ENCODE peak calls at places on chromosome 14, in four cellular contexts. One of them, this sample, is unnamed.

GRCh38 chr14:94227029-94227428 is 52.9 kb downstream of the PPP4R4 start:
- DNase-seq in ELF-1: no peak
- DNase-seq in AML-193: no peak
- DNase-seq in lower leg skin: no peak
- DNase-seq in this sample: no peak

GRCh38 chr14:90788031-90788430 is 28.2 kb downstream of the TTC7B start:
- DNase-seq in ELF-1: no peak
- DNase-seq in AML-193: peak
- DNase-seq in lower leg skin: peak
- DNase-seq in this sample: no peak

GRCh38 chr14:67957925-67958324 is 138.3 kb downstream of the RAD51B start:
- DNase-seq in ELF-1: no peak
- DNase-seq in AML-193: no peak
- DNase-seq in lower leg skin: no peak
- DNase-seq in this sample: no peak

GRCh38 chr14:55481769-55482168 is 41.4 kb upstream of the TBPL2 start:
- DNase-seq in ELF-1: no peak
- DNase-seq in AML-193: no peak
- DNase-seq in lower leg skin: no peak
- DNase-seq in this sample: no peak

GRCh38 chr14:74221741-74222140 is 17.5 kb upstream of the VSX2 start:
- DNase-seq in ELF-1: no peak
- DNase-seq in AML-193: no peak
- DNase-seq in lower leg skin: no peak
- DNase-seq in this sample: no peak

GRCh38 chr14:29262979-29263378 is 496.4 kb downstream of the FOXG1 start:
- DNase-seq in ELF-1: no peak
- DNase-seq in AML-193: no peak
- DNase-seq in lower leg skin: no peak
- DNase-seq in this sample: no peak

GRCh38 chr14:62957562-62957961 is 87.7 kb downstream of the KCNH5 start:
- DNase-seq in ELF-1: no peak
- DNase-seq in AML-193: no peak
- DNase-seq in lower leg skin: no peak
- DNase-seq in this sample: no peak

GRCh38 chr14:105470812-105471771 is 3.5 kb upstream of the CRIP2 start:
- DNase-seq in ELF-1: peak
- DNase-seq in AML-193: no peak
- DNase-seq in lower leg skin: no peak
- DNase-seq in this sample: peak

GRCh38 chr14:89504084-89504483 is 87.1 kb upstream of the FOXN3 start:
- DNase-seq in ELF-1: no peak
- DNase-seq in AML-193: no peak
- DNase-seq in lower leg skin: peak
- DNase-seq in this sample: no peak

GRCh38 chr14:71970272-71970671 is 38.0 kb downstream of the RGS6 start:
- DNase-seq in ELF-1: no peak
- DNase-seq in AML-193: no peak
- DNase-seq in lower leg skin: no peak
- DNase-seq in this sample: no peak

GRCh38 chr14:59870277-59871165 is at the start of gene RTN1:
- DNase-seq in ELF-1: peak
- DNase-seq in AML-193: peak
- DNase-seq in lower leg skin: peak
- DNase-seq in this sample: peak

GRCh38 chr14:97299661-97300060 is 502.5 kb downstream of the VRK1 start:
- DNase-seq in ELF-1: peak
- DNase-seq in AML-193: no peak
- DNase-seq in lower leg skin: no peak
- DNase-seq in this sample: peak

GRCh38 chr14:61860294-61860918 is 98.2 kb downstream of the SNAPC1 start:
- DNase-seq in ELF-1: peak
- DNase-seq in AML-193: peak
- DNase-seq in lower leg skin: no peak
- DNase-seq in this sample: peak

GRCh38 chr14:40199101-40199500 is 766.9 kb upstream of the FBXO33 start:
- DNase-seq in ELF-1: no peak
- DNase-seq in AML-193: no peak
- DNase-seq in lower leg skin: no peak
- DNase-seq in this sample: no peak

GRCh38 chr14:58199726-58200479 is at the start of gene ACTR10:
- DNase-seq in ELF-1: peak
- DNase-seq in AML-193: peak
- DNase-seq in lower leg skin: peak
- DNase-seq in this sample: peak

GRCh38 chr14:105069887-105070759 is 4.9 kb upstream of the GPR132 start:
- DNase-seq in ELF-1: peak
- DNase-seq in AML-193: peak
- DNase-seq in lower leg skin: no peak
- DNase-seq in this sample: no peak

GRCh38 chr14:54676822-54677708 is 110.1 kb downstream of the SAMD4A start:
- DNase-seq in ELF-1: peak
- DNase-seq in AML-193: no peak
- DNase-seq in lower leg skin: peak
- DNase-seq in this sample: peak

GRCh38 chr14:61103541-61104339 is 122.7 kb downstream of the SLC38A6 start:
- DNase-seq in ELF-1: peak
- DNase-seq in AML-193: peak
- DNase-seq in lower leg skin: peak
- DNase-seq in this sample: peak

GRCh38 chr14:24630872-24631477 is 3.0 kb downstream of the GZMB start:
- DNase-seq in ELF-1: no peak
- DNase-seq in AML-193: no peak
- DNase-seq in lower leg skin: no peak
- DNase-seq in this sample: peak

GRCh38 chr14:47507866-47508265 is 167.5 kb downstream of the MDGA2 start:
- DNase-seq in ELF-1: no peak
- DNase-seq in AML-193: no peak
- DNase-seq in lower leg skin: no peak
- DNase-seq in this sample: no peak

GRCh38 chr14:89600950-89601826 is 184.2 kb upstream of the FOXN3 start:
- DNase-seq in ELF-1: peak
- DNase-seq in AML-193: no peak
- DNase-seq in lower leg skin: no peak
- DNase-seq in this sample: no peak

GRCh38 chr14:105145381-105146180 is 23.0 kb downstream of the JAG2 start:
- DNase-seq in ELF-1: no peak
- DNase-seq in AML-193: no peak
- DNase-seq in lower leg skin: peak
- DNase-seq in this sample: no peak

GRCh38 chr14:91140672-91141071 is 26.8 kb downstream of the DGLUCY start:
- DNase-seq in ELF-1: peak
- DNase-seq in AML-193: no peak
- DNase-seq in lower leg skin: no peak
- DNase-seq in this sample: peak

GRCh38 chr14:104878582-104878981 is 13.5 kb downstream of the CEP170B start:
- DNase-seq in ELF-1: no peak
- DNase-seq in AML-193: no peak
- DNase-seq in lower leg skin: no peak
- DNase-seq in this sample: peak

GRCh38 chr14:70190156-70190555 is 1.4 kb upstream of the SLC8A3 start:
- DNase-seq in ELF-1: no peak
- DNase-seq in AML-193: no peak
- DNase-seq in lower leg skin: no peak
- DNase-seq in this sample: no peak

GRCh38 chr14:68404652-68405183 is 388.1 kb downstream of the ZFP36L1 start:
- DNase-seq in ELF-1: peak
- DNase-seq in AML-193: no peak
- DNase-seq in lower leg skin: no peak
- DNase-seq in this sample: no peak

This sample was measured in iPS-NIHi11.